ENCODE peak calls at places on chromosomes 6 and 20, in four cellular contexts. B is PC-3; V is CD4-positive, alpha-beta T cell; H is HepG2. Y is an unnamed sample.

GRCh38 chr20:11432407-11432806 is 485.3 kb upstream of the BTBD3 start:
- DNase-seq in B (peak), V (no peak), H (no peak), Y (no peak)

GRCh38 chr6:106163446-106163965 is 77.4 kb downstream of the PRDM1 start:
- DNase-seq in B (no peak), V (peak), H (no peak), Y (no peak)

GRCh38 chr20:1721687-1722512 is 64.3 kb upstream of the SIRPG start:
- DNase-seq in B (peak), V (no peak), H (no peak), Y (no peak)

GRCh38 chr6:119476554-119476953 is 127.0 kb upstream of the MAN1A1 start:
- DNase-seq in B (no peak), V (no peak), H (no peak), Y (no peak)

GRCh38 chr6:14321992-14322772 is 204.6 kb downstream of the CD83 start:
- DNase-seq in B (peak), V (no peak), H (no peak), Y (no peak)

GRCh38 chr20:10474606-10475184 is 39.6 kb downstream of the SLX4IP start:
- DNase-seq in B (no peak), V (no peak), H (no peak), Y (no peak)

GRCh38 chr6:158769696-158770446 is 49.3 kb downstream of the EZR start:
- DNase-seq in B (no peak), V (no peak), H (no peak), Y (no peak)

GRCh38 chr6:21201673-21202430 is 391.7 kb upstream of the SOX4 start:
- DNase-seq in B (peak), V (no peak), H (no peak), Y (no peak)

GRCh38 chr6:138101946-138102731 is 5.1 kb downstream of the PERP start:
- DNase-seq in B (no peak), V (no peak), H (no peak), Y (no peak)

GRCh38 chr6:97812940-97813339 is 529.9 kb upstream of the MMS22L start:
- DNase-seq in B (no peak), V (no peak), H (no peak), Y (no peak)

GRCh38 chr6:12334524-12335130 is 44.5 kb downstream of the EDN1 start:
- DNase-seq in B (peak), V (no peak), H (no peak), Y (no peak)

GRCh38 chr6:161434921-161435411 is 161.1 kb upstream of the AGPAT4 start:
- DNase-seq in B (peak), V (no peak), H (no peak), Y (peak)

GRCh38 chr6:143449731-143450452 is 603 bp downstream of the ADAT2 start:
- DNase-seq in B (peak), V (peak), H (peak), Y (peak)

GRCh38 chr6:18386302-18386976 is 711 bp upstream of the RNF144B start:
- DNase-seq in B (no peak), V (no peak), H (peak), Y (no peak)

GRCh38 chr6:100283288-100283687 is 181.4 kb downstream of the SIM1 start:
- DNase-seq in B (peak), V (no peak), H (no peak), Y (no peak)

GRCh38 chr6:149777624-149778023 is 28.1 kb downstream of the PCMT1 start:
- DNase-seq in B (no peak), V (no peak), H (no peak), Y (no peak)
- H3K27ac ChIP-seq in B (no peak), V (no peak), H (no peak), Y (no peak)

GRCh38 chr6:24500683-24501082 is 5.9 kb downstream of the ALDH5A1 start:
- DNase-seq in B (peak), V (no peak), H (no peak), Y (no peak)

GRCh38 chr6:24504642-24505586 is 10.1 kb downstream of the ALDH5A1 start:
- DNase-seq in B (peak), V (no peak), H (peak), Y (no peak)

GRCh38 chr6:24501374-24501773 is 6.6 kb downstream of the ALDH5A1 start:
- DNase-seq in B (no peak), V (no peak), H (no peak), Y (no peak)

GRCh38 chr6:24504274-24504641 is 9.5 kb downstream of the ALDH5A1 start:
- DNase-seq in B (peak), V (no peak), H (peak), Y (no peak)

DNA sequence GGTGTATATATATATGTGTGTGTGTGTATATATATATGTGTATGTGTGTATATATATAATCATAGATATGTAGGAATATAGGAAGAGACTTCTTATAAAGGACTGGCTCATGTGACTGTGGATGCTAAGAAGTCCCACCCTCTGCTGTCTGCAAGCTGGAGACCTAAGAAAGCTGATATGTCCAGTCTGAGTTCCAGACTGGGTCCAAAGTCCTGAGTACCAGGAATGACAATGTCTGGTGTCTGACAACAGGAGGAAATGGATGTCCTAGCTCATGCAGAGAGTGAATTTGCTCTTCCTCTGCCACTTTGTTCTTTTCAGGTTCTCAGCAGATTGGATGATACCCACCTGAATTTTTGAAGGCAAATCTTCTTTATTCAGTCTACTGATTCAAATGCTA is 7.1 kb downstream of the ALDH5A1 start:
- DNase-seq in B (no peak), V (no peak), H (peak), Y (no peak)
- H3K27ac ChIP-seq in B (no peak), V (no peak), H (no peak), Y (no peak)

DNA sequence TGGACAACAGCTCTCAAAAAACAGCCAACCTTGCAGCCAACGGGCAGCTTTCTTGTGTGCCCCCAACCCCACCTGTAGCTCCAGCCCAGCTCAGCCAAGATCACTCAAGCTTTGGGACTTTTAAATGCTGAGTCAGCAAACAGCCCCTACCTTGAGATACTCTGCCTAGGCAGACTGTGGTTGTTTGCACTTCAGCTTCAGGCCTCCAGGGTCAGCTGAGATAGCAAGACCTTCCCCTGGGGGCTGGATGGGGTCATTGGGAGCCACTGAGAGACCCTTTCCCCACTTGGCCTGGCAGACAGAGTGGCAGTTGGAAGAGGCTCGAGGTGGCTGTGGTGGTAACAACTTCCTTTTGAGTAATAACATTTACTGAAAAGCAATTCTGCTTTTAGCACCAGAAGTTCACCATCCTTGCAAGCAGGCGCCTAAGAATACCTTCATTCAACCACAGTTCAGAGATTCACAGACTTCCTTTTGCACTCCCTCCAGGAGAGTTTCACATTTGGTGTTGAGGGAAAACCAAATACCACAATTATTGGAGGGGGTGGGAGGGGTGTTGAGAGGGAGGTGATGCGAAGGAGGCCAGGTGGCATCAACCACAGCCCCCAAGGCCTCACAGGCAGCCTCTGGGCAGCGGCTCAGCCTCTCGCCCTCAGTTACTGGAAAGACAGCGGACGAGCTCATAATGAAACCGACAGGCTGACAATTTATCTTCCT is 148.0 kb downstream of the CEBPB start:
- DNase-seq in B (no peak), V (no peak), H (peak), Y (no peak)
- H3K27ac ChIP-seq in B (no peak), V (no peak), H (no peak), Y (peak)

DNA sequence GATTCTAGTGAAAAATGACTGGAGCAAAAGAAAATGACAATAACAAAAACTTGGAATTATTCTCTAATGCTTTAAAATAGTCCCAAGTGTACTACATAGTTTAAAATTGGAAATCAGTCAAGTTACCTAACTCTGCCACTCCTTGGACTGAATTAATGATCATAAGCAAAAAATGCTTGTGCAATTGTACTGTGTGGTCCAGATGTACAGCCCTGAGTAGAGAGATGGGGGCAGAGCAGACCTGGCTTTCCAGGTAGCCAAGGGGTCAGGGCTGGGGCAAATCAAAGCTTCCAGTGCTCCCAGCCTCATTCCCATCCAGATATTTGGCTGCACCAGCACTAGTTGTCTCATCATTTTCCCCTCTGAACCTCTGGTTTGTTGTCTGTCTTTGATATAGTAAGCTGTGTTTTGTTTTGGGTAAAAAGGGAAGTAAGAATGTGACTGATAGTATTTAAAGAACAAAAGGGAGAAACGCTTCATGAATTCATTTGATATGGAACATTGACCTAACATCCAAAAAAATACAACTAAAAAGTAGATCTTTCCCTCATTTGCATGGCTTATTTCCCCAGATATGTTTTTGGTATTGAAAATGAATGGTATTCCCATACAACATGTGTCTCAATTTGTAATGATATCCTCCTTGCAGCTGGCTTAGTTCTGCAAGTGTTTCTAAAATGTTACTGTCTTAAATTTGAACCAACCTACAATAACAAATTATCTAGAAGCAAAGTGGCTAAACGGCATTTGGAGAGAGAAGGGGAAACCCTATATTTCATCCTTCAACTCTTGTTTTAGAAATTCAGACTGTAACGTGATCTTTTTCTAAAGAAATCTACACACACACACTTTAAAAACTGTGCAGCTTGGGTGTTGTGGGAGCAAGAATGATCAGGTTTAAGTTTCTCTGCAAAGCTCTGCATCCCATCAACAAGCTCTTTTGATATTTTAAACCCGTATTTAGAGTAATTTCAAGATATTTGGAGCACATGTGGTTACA is 152.7 kb downstream of the SOBP start:
- DNase-seq in B (no peak), V (no peak), H (no peak), Y (no peak)
- H3K27ac ChIP-seq in B (no peak), V (no peak), H (no peak), Y (no peak)

Y was measured in caudate nucleus.